ENCODE peak calls at places on chromosome 22, in five cellular contexts. One of them, this sample, is unnamed.

GRCh38 chr22:29617922-29618629 is 14.6 kb downstream of the NF2 start:
- DNase-seq in HuH-7: no peak
- DNase-seq in EL: peak
- DNase-seq in HL-60: no peak
- DNase-seq in hepatocyte: peak
- DNase-seq in this sample: no peak

GRCh38 chr22:24200616-24201212 is 19.4 kb downstream of the SUSD2 start:
- DNase-seq in HuH-7: no peak
- DNase-seq in HL-60: no peak
- DNase-seq in EL: peak
- DNase-seq in hepatocyte: no peak
- DNase-seq in this sample: peak

GRCh38 chr22:21936151-21936778 is 16.4 kb downstream of the PPM1F start:
- DNase-seq in EL: no peak
- DNase-seq in hepatocyte: no peak
- DNase-seq in HL-60: peak
- DNase-seq in HuH-7: no peak
- DNase-seq in this sample: no peak

GRCh38 chr22:50702821-50703725 is 30.4 kb downstream of the SHANK3 start:
- DNase-seq in HuH-7: no peak
- DNase-seq in HL-60: no peak
- DNase-seq in hepatocyte: no peak
- DNase-seq in EL: no peak
- DNase-seq in this sample: no peak

GRCh38 chr22:49927483-49928184 is 9.2 kb downstream of the CRELD2 start:
- DNase-seq in HL-60: no peak
- DNase-seq in hepatocyte: no peak
- DNase-seq in EL: no peak
- DNase-seq in HuH-7: no peak
- DNase-seq in this sample: no peak

GRCh38 chr22:32823024-32823730 is 21.7 kb downstream of the TIMP3 start:
- DNase-seq in HuH-7: peak
- DNase-seq in HL-60: peak
- DNase-seq in hepatocyte: peak
- DNase-seq in EL: peak
- DNase-seq in this sample: peak

GRCh38 chr22:45969801-45970464 is 7.0 kb downstream of the WNT7B start:
- DNase-seq in HuH-7: no peak
- DNase-seq in hepatocyte: no peak
- DNase-seq in HL-60: no peak
- DNase-seq in EL: no peak
- DNase-seq in this sample: no peak

GRCh38 chr22:30514252-30514651 is 8.8 kb upstream of the SEC14L4 start:
- DNase-seq in HL-60: no peak
- DNase-seq in hepatocyte: no peak
- DNase-seq in HuH-7: no peak
- DNase-seq in EL: no peak
- DNase-seq in this sample: no peak

GRCh38 chr22:24578355-24579241 is 14.3 kb downstream of the LRRC75B start:
- DNase-seq in hepatocyte: peak
- DNase-seq in HL-60: no peak
- DNase-seq in HuH-7: peak
- DNase-seq in EL: no peak
- DNase-seq in this sample: no peak

GRCh38 chr22:46596032-46596441 is 24.1 kb upstream of the GRAMD4 start:
- DNase-seq in hepatocyte: peak
- DNase-seq in EL: peak
- DNase-seq in HuH-7: no peak
- DNase-seq in HL-60: no peak
- DNase-seq in this sample: no peak

GRCh38 chr22:39409630-39410029 is 10.1 kb downstream of the TAB1 start:
- DNase-seq in HuH-7: no peak
- DNase-seq in HL-60: no peak
- DNase-seq in hepatocyte: no peak
- DNase-seq in EL: no peak
- DNase-seq in this sample: no peak

GRCh38 chr22:42604403-42604802 is 10.3 kb downstream of the POLDIP3 start:
- DNase-seq in HuH-7: no peak
- DNase-seq in EL: peak
- DNase-seq in HL-60: no peak
- DNase-seq in hepatocyte: no peak
- DNase-seq in this sample: no peak

GRCh38 chr22:29299136-29299900 is 7.1 kb upstream of the GAS2L1 start:
- DNase-seq in EL: no peak
- DNase-seq in hepatocyte: no peak
- DNase-seq in HuH-7: no peak
- DNase-seq in HL-60: no peak
- DNase-seq in this sample: no peak

GRCh38 chr22:47587361-47587760 is 824.9 kb downstream of the TBC1D22A start:
- DNase-seq in EL: no peak
- DNase-seq in hepatocyte: no peak
- DNase-seq in HuH-7: no peak
- DNase-seq in HL-60: no peak
- DNase-seq in this sample: no peak

GRCh38 chr22:26671317-26672059 is 14.1 kb downstream of the MIAT start:
- DNase-seq in HL-60: no peak
- DNase-seq in hepatocyte: no peak
- DNase-seq in EL: no peak
- DNase-seq in HuH-7: no peak
- DNase-seq in this sample: no peak

GRCh38 chr22:43827336-43827735 is 15.2 kb upstream of the EFCAB6 start:
- DNase-seq in HL-60: no peak
- DNase-seq in HuH-7: no peak
- DNase-seq in hepatocyte: no peak
- DNase-seq in EL: no peak
- DNase-seq in this sample: no peak

GRCh38 chr22:46049726-46050450 is 72.9 kb upstream of the WNT7B start:
- DNase-seq in EL: no peak
- DNase-seq in HL-60: no peak
- DNase-seq in hepatocyte: no peak
- DNase-seq in HuH-7: no peak
- DNase-seq in this sample: no peak

GRCh38 chr22:46679711-46680269 is 58.3 kb downstream of the CERK start:
- DNase-seq in HuH-7: no peak
- DNase-seq in HL-60: no peak
- DNase-seq in EL: no peak
- DNase-seq in hepatocyte: no peak
- DNase-seq in this sample: no peak

GRCh38 chr22:49170053-49170452 is 657.6 kb downstream of the BRD1 start:
- DNase-seq in EL: no peak
- DNase-seq in HuH-7: no peak
- DNase-seq in HL-60: no peak
- DNase-seq in hepatocyte: no peak
- DNase-seq in this sample: no peak

GRCh38 chr22:22080270-22080669 is 97.7 kb upstream of the TOP3B start:
- DNase-seq in HL-60: no peak
- DNase-seq in EL: no peak
- DNase-seq in HuH-7: no peak
- DNase-seq in hepatocyte: no peak
- DNase-seq in this sample: no peak

GRCh38 chr22:21043856-21044535 is 1.8 kb upstream of the LRRC74B start:
- DNase-seq in hepatocyte: no peak
- DNase-seq in HL-60: no peak
- DNase-seq in EL: no peak
- DNase-seq in HuH-7: no peak
- DNase-seq in this sample: no peak

GRCh38 chr22:36301384-36301828 is 48.5 kb downstream of the APOL1 start:
- DNase-seq in HL-60: no peak
- DNase-seq in EL: peak
- DNase-seq in hepatocyte: peak
- DNase-seq in HuH-7: peak
- DNase-seq in this sample: peak

This sample was measured in dermis blood vessel endothelial cell.